ENCODE peak calls at places on chromosomes 2 and 18, in five cellular contexts. S is fibroblast of lung, O is mesendoderm, W is uterus, F is adrenal gland. N is an unnamed sample.

GRCh38 chr2:173138962-173139361 is 63.3 kb downstream of the MAP3K20 start:
- DNase-seq in S (no peak), O (no peak), W (no peak), F (no peak), N (no peak)

GRCh38 chr2:208595386-208596275 is 189.0 kb downstream of the PTH2R start:
- DNase-seq in S (peak; percentile 0), O (no peak), W (no peak), F (no peak), N (no peak)

GRCh38 chr2:42025151-42025582 is 22.7 kb upstream of the PKDCC start:
- DNase-seq in S (peak; percentile 84), O (peak; percentile 93), W (peak; percentile 65), F (peak; percentile 32), N (no peak)

GRCh38 chr2:241195506-241196130 is 7.1 kb downstream of the ANO7 start:
- DNase-seq in S (no peak), O (no peak), W (no peak), F (no peak), N (no peak)

GRCh38 chr18:57833441-57834101 is 30.5 kb upstream of the ATP8B1 start:
- DNase-seq in S (peak; percentile 61), O (peak; percentile 64), W (no peak), F (no peak), N (no peak)

GRCh38 chr2:96259497-96259921 is 6.3 kb downstream of the TMEM127 start:
- DNase-seq in S (no peak), O (no peak), W (no peak), F (no peak), N (no peak)

GRCh38 chr2:86223098-86223681 is 23.9 kb downstream of the MRPL35 start:
- DNase-seq in S (peak; percentile 59), O (peak; percentile 45), W (peak; percentile 80), F (peak; percentile 59), N (no peak)

GRCh38 chr2:68565858-68566257 is 77.5 kb upstream of the PROKR1 start:
- DNase-seq in S (peak; percentile 60), O (peak; percentile 52), W (no peak), F (no peak), N (no peak)

GRCh38 chr2:61750624-61751023 is 103.2 kb downstream of the FAM161A start:
- DNase-seq in S (peak; percentile 74), O (no peak), W (no peak), F (peak; percentile 63), N (no peak)

GRCh38 chr18:72768681-72769229 is 99.0 kb downstream of the NETO1 start:
- DNase-seq in S (no peak), O (peak; percentile 66), W (no peak), F (no peak), N (no peak)

GRCh38 chr2:20593072-20594034 is 57.5 kb downstream of the HS1BP3 start:
- DNase-seq in S (peak; percentile 93), O (no peak), W (peak; percentile 86), F (peak; percentile 78), N (no peak)

GRCh38 chr2:134453476-134453875 is 199.6 kb downstream of the MGAT5 start:
- DNase-seq in S (no peak), O (no peak), W (no peak), F (no peak), N (no peak)

GRCh38 chr2:69789762-69790600 is 39.5 kb upstream of the GMCL1 start:
- DNase-seq in S (peak; percentile 66), O (peak; percentile 53), W (no peak), F (no peak), N (no peak)

GRCh38 chr2:203489531-203489930 is 45.6 kb downstream of the RAPH1 start:
- DNase-seq in S (no peak), O (no peak), W (no peak), F (no peak), N (no peak)

GRCh38 chr2:43132523-43133301 is 93.7 kb downstream of the ZFP36L2 start:
- DNase-seq in S (no peak), O (no peak), W (no peak), F (no peak), N (no peak)

GRCh38 chr2:169658877-169659276 is 35.3 kb downstream of the CFAP210 start:
- DNase-seq in S (no peak), O (no peak), W (no peak), F (no peak), N (no peak)

GRCh38 chr2:69645026-69645425 is 1.5 kb upstream of the AAK1 start:
- DNase-seq in S (no peak), O (peak; percentile 88), W (no peak), F (no peak), N (no peak)

GRCh38 chr2:237280937-237281336 is 133.0 kb downstream of the COL6A3 start:
- DNase-seq in S (no peak), O (no peak), W (no peak), F (no peak), N (no peak)

GRCh38 chr2:15359716-15360531 is 201.2 kb downstream of the NBAS start:
- DNase-seq in S (peak; percentile 89), O (no peak), W (no peak), F (no peak), N (no peak)

GRCh38 chr2:31075936-31076590 is 62.2 kb downstream of the GALNT14 start:
- DNase-seq in S (no peak), O (no peak), W (no peak), F (no peak), N (no peak)

GRCh38 chr18:9804517-9805104 is 81.2 kb upstream of the TXNDC2 start:
- DNase-seq in S (no peak), O (no peak), W (no peak), F (no peak), N (no peak)

GRCh38 chr18:67302043-67302442 is 214.5 kb downstream of the DSEL start:
- DNase-seq in S (peak; percentile 33), O (no peak), W (no peak), F (no peak), N (no peak)

GRCh38 chr2:166068981-166069380 is 58.8 kb downstream of the SCN1A start:
- DNase-seq in S (peak; percentile 14), O (no peak), W (no peak), F (no peak), N (no peak)

GRCh38 chr2:226515344-226516055 is 284.1 kb downstream of the IRS1 start:
- DNase-seq in S (peak; percentile 41), O (no peak), W (no peak), F (no peak), N (no peak)

GRCh38 chr2:109435866-109436634 is 177.7 kb downstream of the SEPTIN10 start:
- DNase-seq in S (peak; percentile 12), O (no peak), W (peak; percentile 30), F (peak; percentile 68), N (no peak)

GRCh38 chr2:95061119-95061512 is 35.6 kb downstream of the MAL start:
- DNase-seq in S (no peak), O (no peak), W (no peak), F (no peak), N (no peak)

GRCh38 chr2:10533811-10534321 is 85.7 kb upstream of the ODC1 start:
- DNase-seq in S (peak; percentile 76), O (no peak), W (no peak), F (no peak), N (no peak)

GRCh38 chr2:109355192-109355843 is 226.3 kb downstream of the SH3RF3 start:
- DNase-seq in S (no peak), O (no peak), W (peak; percentile 2), F (no peak), N (no peak)

GRCh38 chr2:51717318-51717717 is 685.4 kb upstream of the NRXN1 start:
- DNase-seq in S (peak; percentile 91), O (no peak), W (no peak), F (no peak), N (no peak)

GRCh38 chr2:239934571-239935171 is 90.5 kb downstream of the NDUFA10 start:
- DNase-seq in S (no peak), O (peak; percentile 79), W (peak; percentile 49), F (peak; percentile 64), N (peak; percentile 81)

GRCh38 chr2:132417430-132418035 is 928 bp downstream of the GPR39 start:
- DNase-seq in S (no peak), O (no peak), W (no peak), F (no peak), N (no peak)

GRCh38 chr18:6626457-6626856 is 103.1 kb upstream of the ARHGAP28 start:
- DNase-seq in S (no peak), O (no peak), W (no peak), F (no peak), N (no peak)

GRCh38 chr2:28663359-28663758 is 88.3 kb upstream of the PPP1CB start:
- DNase-seq in S (peak; percentile 65), O (no peak), W (no peak), F (no peak), N (no peak)

GRCh38 chr2:134117651-134118050 is 136.2 kb upstream of the MGAT5 start:
- DNase-seq in S (no peak), O (no peak), W (no peak), F (no peak), N (no peak)

GRCh38 chr18:3447035-3447894 is 2.7 kb upstream of the TGIF1 start:
- DNase-seq in S (peak; percentile 60), O (peak; percentile 91), W (peak; percentile 67), F (no peak), N (no peak)

GRCh38 chr2:203673933-203674332 is 32.5 kb upstream of the CD28 start:
- DNase-seq in S (peak; percentile 64), O (no peak), W (no peak), F (no peak), N (no peak)

GRCh38 chr2:1990724-1991123 is 246.4 kb upstream of the PXDN start:
- DNase-seq in S (peak; percentile 57), O (no peak), W (no peak), F (peak; percentile 26), N (no peak)

GRCh38 chr18:74745658-74746403 is 148.2 kb downstream of the ZNF407 start:
- DNase-seq in S (peak; percentile 87), O (no peak), W (no peak), F (no peak), N (no peak)

GRCh38 chr2:205683991-205684390 is 1.7 kb downstream of the NRP2 start:
- DNase-seq in S (no peak), O (no peak), W (no peak), F (no peak), N (no peak)
- H3K4me3 ChIP-seq in S (peak overlapping the region; percentile 77), O (peak overlapping the region; percentile 37), W (peak overlapping the region; percentile 96), F (peak overlapping the region; percentile 84), N (no peak overlapping the region)

DNA sequence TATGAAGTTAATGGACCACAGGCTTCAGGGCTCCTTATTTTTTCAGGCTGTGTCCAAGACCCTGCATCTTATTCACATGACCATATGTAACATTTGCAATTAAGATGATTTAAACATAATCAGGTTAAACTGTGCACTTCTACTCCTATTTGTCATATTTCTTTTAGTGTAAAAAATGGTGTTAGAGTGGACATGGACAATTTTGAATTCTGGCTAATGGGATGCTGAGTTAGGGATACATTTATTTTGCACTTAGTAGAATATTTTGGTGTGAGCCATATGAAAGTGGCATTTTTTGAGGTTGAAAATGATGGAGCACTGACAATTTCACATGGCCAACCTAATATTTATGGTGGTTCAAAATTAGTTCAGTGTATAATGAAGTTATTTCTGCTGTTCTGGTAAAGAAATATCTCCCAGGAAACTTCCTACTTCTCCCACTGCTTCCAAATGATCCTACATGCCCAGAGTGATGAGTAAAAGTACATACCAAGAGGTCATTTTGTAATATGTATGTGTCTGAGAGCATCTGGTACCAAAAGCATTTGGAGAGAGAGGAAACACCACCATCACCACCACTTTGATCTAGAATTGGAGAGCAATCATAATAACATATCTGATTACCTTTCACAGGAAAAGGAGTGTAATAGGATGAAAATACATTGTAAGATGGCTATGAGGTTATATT is 36.0 kb downstream of the GULP1 start:
- DNase-seq in S (no peak), O (no peak), W (no peak), F (no peak), N (no peak)
- H3K4me1 ChIP-seq in S (peaks cover 6% of the 10 kb centered on the region), O (peaks cover 12% of the 10 kb centered on the region), W (no peaks in the 10 kb centered on the region), F (peaks cover 38% of the 10 kb centered on the region), N (peaks cover 40% of the 10 kb centered on the region)

GRCh38 chr18:8367217-8367988 is 241.8 kb upstream of the RAB12 start:
- DNase-seq in S (peak; percentile 27), O (peak; percentile 80), W (peak; percentile 26), F (peak; percentile 37), N (peak; percentile 3)
- H3K4me3 ChIP-seq in S (no peak overlapping the region), O (no peak overlapping the region), W (no peak overlapping the region), F (peak overlapping the region; percentile 51), N (no peak overlapping the region)

GRCh38 chr2:102142829-102143449 is 393 bp downstream of the IL1R1 start:
- DNase-seq in S (peak; percentile 60), O (peak; percentile 66), W (no peak), F (peak; percentile 39), N (peak; percentile 8)
- H3K4me1 ChIP-seq in S (peaks cover 11% of the 10 kb centered on the region), O (no peaks in the 10 kb centered on the region), W (no peaks in the 10 kb centered on the region), F (peaks cover 12% of the 10 kb centered on the region), N (no peaks in the 10 kb centered on the region)

N was measured in HAP-1.